ENCODE peak calls at places on chromosome 21, in nine cellular contexts. K, F, D, N, R, S, T, V and M are unnamed samples.

GRCh38 chr21:45570826-45571601 is 28.8 kb upstream of the SLC19A1 start:
- DNase-seq in S (peak), R (no peak), F (no peak), D (no peak), K (no peak), N (no peak), V (no peak), T (no peak), M (no peak)

GRCh38 chr21:26844258-26845065 is 747 bp downstream of the ADAMTS1 start:
- DNase-seq in D (peak), N (peak), T (no peak), V (no peak), K (no peak), F (peak), R (peak), S (peak), M (no peak)

GRCh38 chr21:19724081-19724480 is 1274.1 kb upstream of the NCAM2 start:
- DNase-seq in R (no peak), F (no peak), S (no peak), D (no peak), N (no peak), K (no peak), T (no peak), V (no peak), M (no peak)

GRCh38 chr21:44509539-44509938 is 30.5 kb downstream of the KRTAP10-1 start:
- DNase-seq in R (no peak), F (no peak), V (no peak), S (no peak), K (no peak), T (no peak), N (peak), D (peak), M (peak)

GRCh38 chr21:26683996-26684395 is 110.9 kb upstream of the CYYR1 start:
- DNase-seq in K (no peak), N (no peak), S (no peak), F (no peak), T (no peak), R (no peak), V (no peak), D (no peak), M (no peak)

GRCh38 chr21:45543710-45544448 is 1.6 kb upstream of the SLC19A1 start:
- DNase-seq in S (no peak), R (no peak), F (no peak), N (no peak), T (no peak), D (no peak), K (no peak), V (no peak), M (no peak)

GRCh38 chr21:45998871-45999580 is 17.5 kb downstream of the COL6A1 start:
- DNase-seq in N (no peak), S (no peak), T (no peak), V (no peak), R (no peak), K (no peak), F (no peak), D (no peak), M (no peak)

GRCh38 chr21:32333953-32334673 is 35.5 kb downstream of the MRAP start:
- DNase-seq in K (no peak), R (no peak), V (no peak), S (no peak), F (no peak), T (peak), N (no peak), D (no peak), M (no peak)

GRCh38 chr21:35428927-35429326 is 379.8 kb upstream of the RUNX1 start:
- DNase-seq in F (no peak), V (no peak), K (no peak), S (peak), T (no peak), D (no peak), R (no peak), N (no peak), M (no peak)